ENCODE peak calls at places on chromosomes 4 and X, in seven cellular contexts. B is neural progenitor cell, E is SIG-M5, Y is EL, Q is NAMALWA, G is HFF-Myc, U is GM13977. W is an unnamed sample.

GRCh38 chr4:147480891-147481576 is at the start of gene EDNRA:
- DNase-seq in E (no peak), U (no peak), Y (peak), Q (no peak), B (peak), G (no peak), W (no peak)

GRCh38 chr4:10085828-10086505 is 30.6 kb downstream of the WDR1 start:
- DNase-seq in Q (no peak), E (no peak), U (no peak), Y (no peak), B (no peak), G (no peak), W (no peak)

GRCh38 chr4:1466034-1466960 is 60.1 kb upstream of the NKX1-1 start:
- DNase-seq in E (no peak), Q (no peak), B (no peak), Y (no peak), U (no peak), G (no peak), W (no peak)

GRCh38 chrX:42967681-42968080 is 189.7 kb upstream of the PPP1R2C start:
- DNase-seq in U (no peak), G (no peak), E (no peak), Y (no peak), B (no peak), Q (no peak), W (no peak)

GRCh38 chr4:77582151-77582550 is 23.5 kb upstream of the CXCL13 start:
- DNase-seq in G (no peak), U (no peak), B (no peak), Y (peak), E (no peak), Q (no peak), W (no peak)

GRCh38 chr4:43113196-43113595 is 220.7 kb downstream of the GRXCR1 start:
- DNase-seq in Y (no peak), G (no peak), Q (no peak), E (no peak), B (no peak), U (no peak), W (no peak)

GRCh38 chrX:63349307-63349706 is 1.8 kb downstream of the SPIN4 start:
- DNase-seq in E (no peak), Q (peak), U (no peak), G (no peak), Y (peak), B (no peak), W (no peak)

GRCh38 chrX:6307156-6307555 is 78.5 kb upstream of the NLGN4X start:
- DNase-seq in E (no peak), U (no peak), Q (no peak), B (no peak), Y (no peak), G (no peak), W (no peak)

GRCh38 chr4:52091811-52092210 is 40.7 kb downstream of the SPATA18 start:
- DNase-seq in Q (no peak), E (no peak), U (no peak), Y (no peak), B (no peak), G (no peak), W (no peak)

GRCh38 chr4:155582971-155583437 is 83.6 kb upstream of the GUCY1A1 start:
- DNase-seq in E (no peak), U (no peak), Y (peak), Q (no peak), B (no peak), G (peak), W (no peak)

GRCh38 chr4:140078366-140078765 is 75.6 kb downstream of the MAML3 start:
- DNase-seq in Y (no peak), B (peak), E (no peak), G (no peak), U (no peak), Q (no peak), W (no peak)

GRCh38 chrX:152899874-152900719 is 2.2 kb downstream of the ZNF185 start:
- DNase-seq in E (no peak), B (no peak), U (no peak), G (no peak), Y (no peak), Q (no peak), W (no peak)

GRCh38 chr4:151530783-151531182 is 121.8 kb downstream of the FHIP1A start:
- DNase-seq in B (no peak), Q (no peak), U (no peak), Y (no peak), G (no peak), E (no peak), W (no peak)

GRCh38 chr4:160319221-160319867 is 1216.5 kb downstream of the RAPGEF2 start:
- DNase-seq in Y (no peak), Q (no peak), B (no peak), E (no peak), U (no peak), G (no peak), W (no peak)

GRCh38 chr4:73589261-73589847 is 30.9 kb downstream of the RASSF6 start:
- DNase-seq in U (no peak), Q (peak), G (peak), B (no peak), Y (peak), E (no peak), W (no peak)

GRCh38 chrX:119465555-119465954 is 2.7 kb upstream of the SLC25A5 start:
- DNase-seq in G (no peak), U (no peak), Q (no peak), E (no peak), Y (no peak), B (no peak), W (no peak)

GRCh38 chr4:185839204-185839712 is 27.3 kb upstream of the SORBS2 start:
- DNase-seq in B (peak), U (no peak), E (no peak), Y (peak), G (peak), Q (no peak), W (no peak)

GRCh38 chrX:63282828-63283227 is 68.3 kb downstream of the SPIN4 start:
- DNase-seq in Q (no peak), E (no peak), B (no peak), U (no peak), Y (no peak), G (no peak), W (no peak)

GRCh38 chr4:7787067-7787466 is 152.6 kb downstream of the AFAP1 start:
- DNase-seq in B (no peak), Y (no peak), E (no peak), U (no peak), G (no peak), Q (no peak), W (no peak)

GRCh38 chr4:8117278-8117682 is 41.3 kb downstream of the ABLIM2 start:
- DNase-seq in Y (peak), U (no peak), G (no peak), Q (peak), E (no peak), B (peak), W (peak)

GRCh38 chrX:69028006-69028760 is 137.1 kb downstream of the PJA1 start:
- DNase-seq in U (peak), Y (no peak), E (no peak), Q (peak), B (no peak), G (no peak), W (peak)

GRCh38 chrX:15616531-15616930 is 15.8 kb upstream of the ACE2 start:
- DNase-seq in Y (no peak), B (no peak), Q (no peak), U (no peak), E (no peak), G (no peak), W (no peak)

GRCh38 chr4:1802151-1802715 is 9.1 kb downstream of the FGFR3 start:
- DNase-seq in Y (no peak), E (no peak), Q (peak), B (no peak), G (no peak), U (no peak), W (no peak)

W was measured in RPMI8226.